ENCODE peak calls at places on chromosomes 12 and 14, in ten cellular contexts. N is fibroblast of the aortic adventitia, J is lower leg skin, Z is psoas muscle, F is neural crest cell, G is WTC11, X is AG09319, O is AG10803, R is choroid plexus epithelial cell, K is tibial artery. A is an unnamed sample.

GRCh38 chr12:1552171-1552570 is 42.2 kb downstream of the FBXL14 start:
- DNase-seq in N (no peak), J (no peak), Z (no peak), F (no peak), G (no peak), X (no peak), O (peak), R (no peak), K (no peak), A (no peak)

GRCh38 chr12:74988156-74988555 is 221.5 kb downstream of the KCNC2 start:
- DNase-seq in N (no peak), J (no peak), Z (no peak), F (no peak), G (no peak), X (no peak), O (no peak), R (no peak), K (no peak), A (no peak)

GRCh38 chr14:60509438-60510253 is 700 bp downstream of the SIX6 start:
- DNase-seq in N (no peak), J (no peak), Z (peak), F (peak), G (peak), X (no peak), O (no peak), R (no peak), K (peak), A (no peak)

GRCh38 chr14:54348001-54348611 is 48.7 kb upstream of the CDKN3 start:
- DNase-seq in N (peak), J (no peak), Z (no peak), F (peak), G (no peak), X (no peak), O (peak), R (peak), K (no peak), A (no peak)

GRCh38 chr12:6550294-6551062 is 5.4 kb downstream of the IFFO1 start:
- DNase-seq in N (no peak), J (no peak), Z (no peak), F (no peak), G (no peak), X (no peak), O (no peak), R (no peak), K (no peak), A (no peak)

GRCh38 chr12:77377622-77378021 is 312.3 kb upstream of the E2F7 start:
- DNase-seq in N (no peak), J (no peak), Z (no peak), F (no peak), G (no peak), X (no peak), O (no peak), R (no peak), K (no peak), A (no peak)

GRCh38 chr14:22929848-22930364 is 730 bp upstream of the PRMT5 start:
- DNase-seq in N (no peak), J (no peak), Z (no peak), F (no peak), G (no peak), X (no peak), O (no peak), R (no peak), K (no peak), A (no peak)

GRCh38 chr14:45095143-45095542 is 11.2 kb downstream of the PRPF39 start:
- DNase-seq in N (no peak), J (no peak), Z (no peak), F (no peak), G (no peak), X (no peak), O (no peak), R (no peak), K (no peak), A (no peak)

GRCh38 chr12:78802593-78802992 is 62.0 kb upstream of the SYT1 start:
- DNase-seq in N (peak), J (no peak), Z (no peak), F (no peak), G (no peak), X (peak), O (peak), R (peak), K (no peak), A (peak)

GRCh38 chr14:20697273-20698017 is 8.9 kb downstream of the ANG start:
- DNase-seq in N (peak), J (peak), Z (no peak), F (peak), G (peak), X (no peak), O (peak), R (peak), K (no peak), A (no peak)

GRCh38 chr12:50006754-50007442 is 18.4 kb downstream of the RACGAP1 start:
- DNase-seq in N (peak), J (no peak), Z (no peak), F (no peak), G (no peak), X (no peak), O (peak), R (peak), K (no peak), A (no peak)

GRCh38 chr14:89422952-89423345 is 5.9 kb upstream of the FOXN3 start:
- DNase-seq in N (no peak), J (no peak), Z (no peak), F (no peak), G (no peak), X (no peak), O (no peak), R (no peak), K (no peak), A (no peak)

GRCh38 chr14:64702493-64703392 is 1.5 kb upstream of the PLEKHG3 start:
- DNase-seq in N (no peak), J (no peak), Z (no peak), F (no peak), G (peak), X (no peak), O (no peak), R (no peak), K (peak), A (no peak)

GRCh38 chr14:51533160-51533559 is 118.5 kb upstream of the FRMD6 start:
- DNase-seq in N (peak), J (no peak), Z (no peak), F (no peak), G (no peak), X (no peak), O (peak), R (no peak), K (no peak), A (peak)

GRCh38 chr12:31896514-31897039 is 62.6 kb upstream of the RESF1 start:
- DNase-seq in N (peak), J (no peak), Z (no peak), F (no peak), G (no peak), X (no peak), O (no peak), R (peak), K (no peak), A (no peak)

GRCh38 chr12:125564753-125565152 is 499.5 kb downstream of the AACS start:
- DNase-seq in N (no peak), J (no peak), Z (no peak), F (no peak), G (no peak), X (no peak), O (no peak), R (no peak), K (no peak), A (no peak)

GRCh38 chr14:91357272-91357671 is 60.3 kb downstream of the CCDC88C start:
- DNase-seq in N (no peak), J (no peak), Z (no peak), F (no peak), G (no peak), X (no peak), O (no peak), R (no peak), K (no peak), A (no peak)

GRCh38 chr14:66610154-66610563 is 102.2 kb downstream of the GPHN start:
- DNase-seq in N (no peak), J (no peak), Z (no peak), F (no peak), G (no peak), X (no peak), O (no peak), R (peak), K (no peak), A (no peak)

GRCh38 chr14:91417983-91418386 is 365 bp upstream of the CCDC88C start:
- DNase-seq in N (no peak), J (no peak), Z (peak), F (no peak), G (peak), X (no peak), O (no peak), R (no peak), K (no peak), A (no peak)

GRCh38 chr12:42809226-42809625 is 219.7 kb upstream of the PRICKLE1 start:
- DNase-seq in N (peak), J (no peak), Z (no peak), F (no peak), G (no peak), X (no peak), O (peak), R (peak), K (no peak), A (peak)

GRCh38 chr14:65312859-65313258 is 99.7 kb upstream of the FUT8 start:
- DNase-seq in N (peak), J (no peak), Z (no peak), F (no peak), G (peak), X (no peak), O (no peak), R (no peak), K (no peak), A (no peak)

GRCh38 chr12:49937639-49938300 is 12.8 kb upstream of the AQP2 start:
- DNase-seq in N (no peak), J (no peak), Z (no peak), F (no peak), G (no peak), X (no peak), O (no peak), R (no peak), K (no peak), A (no peak)

GRCh38 chr12:116525418-116526001 is 33.7 kb upstream of the MAP1LC3B2 start:
- DNase-seq in N (peak), J (peak), Z (peak), F (no peak), G (no peak), X (peak), O (peak), R (peak), K (peak), A (peak)

GRCh38 chr12:54993181-54993835 is 8.7 kb upstream of the TESPA1 start:
- DNase-seq in N (peak), J (peak), Z (no peak), F (peak), G (peak), X (peak), O (peak), R (peak), K (no peak), A (peak)

GRCh38 chr14:81565441-81566290 is 32.0 kb upstream of the SEL1L start:
- DNase-seq in N (peak), J (no peak), Z (no peak), F (peak), G (peak), X (no peak), O (peak), R (peak), K (no peak), A (no peak)

GRCh38 chr12:65663648-65664047 is 160.6 kb upstream of the HMGA2 start:
- DNase-seq in N (no peak), J (no peak), Z (no peak), F (no peak), G (no peak), X (no peak), O (no peak), R (no peak), K (no peak), A (no peak)

GRCh38 chr12:96256672-96257361 is 62.6 kb downstream of the ELK3 start:
- DNase-seq in N (no peak), J (no peak), Z (no peak), F (no peak), G (no peak), X (no peak), O (no peak), R (no peak), K (no peak), A (no peak)

GRCh38 chr14:52018970-52019369 is 29.6 kb downstream of the RTRAF start:
- DNase-seq in N (no peak), J (no peak), Z (no peak), F (no peak), G (no peak), X (no peak), O (no peak), R (no peak), K (no peak), A (no peak)

GRCh38 chr12:2619136-2619535 is 175.6 kb upstream of the FKBP4 start:
- DNase-seq in N (no peak), J (no peak), Z (no peak), F (no peak), G (no peak), X (no peak), O (no peak), R (no peak), K (no peak), A (no peak)

GRCh38 chr12:62123721-62124203 is 136.4 kb upstream of the USP15 start:
- DNase-seq in N (peak), J (no peak), Z (no peak), F (peak), G (peak), X (peak), O (peak), R (peak), K (peak), A (no peak)

GRCh38 chr12:1911598-1912575 is 6.6 kb downstream of the CACNA2D4 start:
- DNase-seq in N (no peak), J (no peak), Z (peak), F (no peak), G (no peak), X (no peak), O (no peak), R (no peak), K (peak), A (no peak)

GRCh38 chr12:20272171-20272570 is 96.2 kb upstream of the PDE3A start:
- DNase-seq in N (no peak), J (no peak), Z (no peak), F (no peak), G (no peak), X (no peak), O (no peak), R (no peak), K (no peak), A (no peak)

GRCh38 chr12:20268771-20269170 is 99.6 kb upstream of the PDE3A start:
- DNase-seq in N (no peak), J (no peak), Z (no peak), F (no peak), G (no peak), X (no peak), O (no peak), R (no peak), K (no peak), A (no peak)

GRCh38 chr12:20270557-20270956 is 97.8 kb upstream of the PDE3A start:
- DNase-seq in N (no peak), J (no peak), Z (no peak), F (no peak), G (no peak), X (no peak), O (no peak), R (no peak), K (no peak), A (no peak)

GRCh38 chr12:20268121-20268732 is 100.1 kb upstream of the PDE3A start:
- DNase-seq in N (peak), J (no peak), Z (no peak), F (no peak), G (no peak), X (no peak), O (no peak), R (peak), K (no peak), A (no peak)

DNA sequence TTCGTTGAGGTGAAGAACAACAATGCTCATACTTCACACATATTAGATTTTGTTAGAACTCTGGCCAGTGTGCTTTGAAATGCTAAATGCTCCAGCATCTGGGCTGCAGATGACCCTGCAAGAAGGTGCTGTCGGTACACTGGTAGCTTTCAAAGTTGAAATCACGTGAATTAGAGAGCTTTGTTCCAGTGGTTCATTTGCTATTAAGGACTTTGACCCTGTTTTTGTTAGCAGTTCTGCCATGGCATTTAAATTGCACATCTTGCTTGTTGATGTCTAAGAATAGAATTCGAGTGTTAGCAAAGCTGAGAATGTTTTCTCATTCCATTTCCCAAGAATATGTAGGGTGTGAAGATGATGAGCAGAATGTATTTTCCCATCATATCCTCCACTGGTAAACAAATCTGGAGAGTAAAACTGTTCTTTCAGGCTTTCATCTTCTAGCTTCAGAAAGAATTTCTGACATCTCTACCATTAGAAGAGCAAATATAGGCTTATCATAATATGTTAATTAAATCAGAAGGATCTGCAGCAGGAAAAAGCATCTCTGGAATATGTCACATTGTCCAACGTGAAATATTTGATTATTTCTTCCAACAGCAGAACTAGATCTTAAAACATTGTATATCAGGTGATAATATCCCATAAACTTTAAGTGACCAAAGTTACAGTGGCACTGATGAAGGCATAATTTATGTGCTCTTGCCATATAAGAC is 98.8 kb upstream of the PDE3A start:
- DNase-seq in N (no peak), J (no peak), Z (no peak), F (no peak), G (no peak), X (no peak), O (no peak), R (no peak), K (no peak), A (no peak)
- TF ChIP-seq CTCF in N (no peak), J (no peak), Z (no peak), F (no peak), G (no peak), X (no peak), O (no peak), R (no peak), K (no peak), A (no peak)

DNA sequence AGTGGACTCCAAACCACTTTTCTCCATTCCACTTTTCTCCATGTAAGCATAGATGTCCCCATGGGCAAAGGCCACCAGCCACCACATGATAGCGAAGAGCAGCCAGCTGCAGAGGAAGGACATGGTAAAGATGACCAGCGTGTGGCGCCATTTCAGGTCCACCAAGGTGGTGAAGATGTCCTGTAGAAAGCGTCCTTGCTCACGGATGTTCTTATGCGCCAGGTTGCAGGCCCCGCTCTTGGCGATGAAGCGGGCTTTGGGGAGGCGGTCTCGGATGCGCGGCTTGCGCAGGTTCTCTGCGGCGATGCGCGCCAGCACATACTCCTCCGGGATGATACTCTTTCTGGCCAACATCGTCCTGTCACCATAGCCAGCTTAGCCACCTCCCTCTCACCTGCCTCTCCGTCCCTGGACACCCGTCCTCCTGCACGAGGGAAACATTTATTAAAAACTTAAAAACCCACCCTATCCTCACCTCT is 1.2 kb downstream of the KCNJ8 start:
- DNase-seq in N (peak), J (no peak), Z (peak), F (peak), G (peak), X (no peak), O (peak), R (peak), K (peak), A (no peak)
- TF ChIP-seq CTCF in N (peak), J (no peak), Z (no peak), F (peak), G (peak), X (peak), O (peak), R (peak), K (peak), A (peak)

DNA sequence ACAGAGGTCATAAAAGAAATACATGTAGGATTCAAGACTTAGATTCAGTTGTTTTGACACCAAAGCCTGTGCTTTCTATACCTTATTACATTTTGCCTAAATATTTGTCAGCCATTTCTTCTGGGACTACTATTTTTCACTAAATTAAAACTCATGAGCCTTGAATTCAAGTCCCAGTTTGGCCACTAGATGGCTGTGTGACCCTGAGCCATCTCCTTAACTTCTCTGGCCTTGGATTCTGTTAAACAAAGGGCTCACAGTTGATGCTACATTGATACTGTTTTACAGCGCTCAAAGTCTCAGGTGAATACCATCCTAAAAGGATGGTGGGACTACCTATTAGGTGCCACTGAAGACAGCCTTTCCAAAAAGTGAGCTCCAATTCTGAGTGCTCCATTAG is 39.6 kb upstream of the CCDC198 start:
- DNase-seq in N (peak), J (no peak), Z (no peak), F (no peak), G (peak), X (no peak), O (peak), R (peak), K (no peak), A (no peak)
- TF ChIP-seq CTCF in N (peak), J (no peak), Z (peak), F (peak), G (peak), X (peak), O (peak), R (peak), K (peak), A (peak)

GRCh38 chr12:72271401-72271740 is 799 bp upstream of the TRHDE start:
- DNase-seq in N (no peak), J (no peak), Z (peak), F (peak), G (peak), X (no peak), O (no peak), R (peak), K (peak), A (no peak)

GRCh38 chr12:72270246-72270645 is 1.9 kb upstream of the TRHDE start:
- DNase-seq in N (no peak), J (no peak), Z (no peak), F (no peak), G (no peak), X (no peak), O (no peak), R (no peak), K (no peak), A (no peak)

GRCh38 chr12:72273499-72273837 is 1.3 kb downstream of the TRHDE start:
- DNase-seq in N (no peak), J (no peak), Z (no peak), F (no peak), G (peak), X (no peak), O (no peak), R (no peak), K (no peak), A (no peak)

GRCh38 chr12:72272731-72273498 is 745 bp downstream of the TRHDE start:
- DNase-seq in N (no peak), J (no peak), Z (peak), F (peak), G (peak), X (no peak), O (no peak), R (peak), K (peak), A (no peak)

DNA sequence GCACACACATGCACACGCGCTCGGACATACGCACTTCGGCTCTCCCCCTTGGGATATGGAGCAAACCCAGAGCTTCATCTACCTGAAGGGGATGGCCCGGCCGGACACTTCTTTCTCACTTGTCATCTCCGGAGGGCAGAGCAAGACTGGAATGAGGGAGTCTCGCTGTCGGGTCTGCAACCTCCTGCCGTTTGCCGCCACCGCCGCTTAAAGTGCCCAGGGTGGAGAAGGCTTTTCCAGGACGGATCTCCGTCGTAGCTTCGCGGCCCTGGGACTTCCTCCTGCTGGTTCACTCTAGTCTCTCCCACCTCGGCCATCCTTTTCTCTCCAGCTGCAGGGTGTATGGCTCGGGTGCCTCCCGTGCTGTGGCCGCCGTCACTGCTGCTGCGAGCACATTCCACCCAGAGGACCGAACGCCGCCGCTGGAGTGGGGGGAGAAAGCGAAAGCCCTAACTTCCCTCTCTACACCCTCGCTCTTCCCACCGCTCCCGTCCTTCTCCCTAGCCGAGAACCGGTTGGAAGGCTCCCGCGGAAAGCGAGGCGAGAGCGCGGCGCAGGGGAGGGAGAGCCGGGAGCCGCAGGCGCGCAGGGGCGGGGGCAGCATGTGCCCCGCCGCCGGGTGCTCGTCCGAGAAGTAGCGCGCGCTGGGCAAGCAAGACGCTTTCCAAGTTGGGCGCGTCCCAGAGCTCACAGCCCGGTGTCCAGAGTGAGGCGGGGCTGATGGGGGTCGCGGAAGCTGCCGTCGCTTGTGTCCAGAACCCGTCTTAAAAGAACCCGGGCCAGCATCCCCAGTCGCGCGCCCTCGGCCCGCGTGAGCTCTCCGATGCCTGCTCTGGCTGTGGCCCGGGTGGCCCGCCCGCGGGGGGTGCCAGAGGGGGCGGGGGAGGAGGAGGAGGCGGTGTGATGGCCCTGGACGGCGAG is at the start of gene TRHDE:
- DNase-seq in N (peak), J (peak), Z (peak), F (peak), G (peak), X (no peak), O (peak), R (peak), K (peak), A (no peak)
- TF ChIP-seq CTCF in N (no peak), J (no peak), Z (no peak), F (no peak), G (no peak), X (no peak), O (no peak), R (no peak), K (no peak), A (no peak)